ENCODE peak calls at places on chromosomes 16 and 17, in five cellular contexts. One of them, this sample, is unnamed.

GRCh38 chr17:27296427-27296979 is 2.6 kb downstream of the WSB1 start:
- DNase-seq in heart right ventricle: no peak
- DNase-seq in effector memory CD4-positive, alpha-beta T cell: no peak
- DNase-seq in IMR-90: peak
- DNase-seq in uterus: no peak
- DNase-seq in this sample: no peak

GRCh38 chr17:77908501-77908900 is 50.0 kb upstream of the TNRC6C start:
- DNase-seq in effector memory CD4-positive, alpha-beta T cell: no peak
- DNase-seq in uterus: no peak
- DNase-seq in IMR-90: no peak
- DNase-seq in heart right ventricle: no peak
- DNase-seq in this sample: no peak

GRCh38 chr17:12900474-12900873 is 111.2 kb downstream of the ARHGAP44 start:
- DNase-seq in effector memory CD4-positive, alpha-beta T cell: no peak
- DNase-seq in IMR-90: no peak
- DNase-seq in heart right ventricle: no peak
- DNase-seq in uterus: no peak
- DNase-seq in this sample: no peak

GRCh38 chr17:45784293-45784582 is at the start of gene CRHR1:
- DNase-seq in heart right ventricle: no peak
- DNase-seq in effector memory CD4-positive, alpha-beta T cell: no peak
- DNase-seq in IMR-90: no peak
- DNase-seq in uterus: no peak
- DNase-seq in this sample: no peak

GRCh38 chr16:19524356-19524865 is 669 bp downstream of the CCP110 start:
- DNase-seq in heart right ventricle: no peak
- DNase-seq in IMR-90: no peak
- DNase-seq in effector memory CD4-positive, alpha-beta T cell: no peak
- DNase-seq in uterus: no peak
- DNase-seq in this sample: no peak

GRCh38 chr16:2326191-2326590 is 14.3 kb downstream of the ABCA3 start:
- DNase-seq in heart right ventricle: no peak
- DNase-seq in effector memory CD4-positive, alpha-beta T cell: no peak
- DNase-seq in uterus: no peak
- DNase-seq in IMR-90: no peak
- DNase-seq in this sample: no peak

GRCh38 chr16:2319606-2320005 is 20.9 kb downstream of the ABCA3 start:
- DNase-seq in effector memory CD4-positive, alpha-beta T cell: no peak
- DNase-seq in heart right ventricle: no peak
- DNase-seq in IMR-90: no peak
- DNase-seq in uterus: no peak
- DNase-seq in this sample: no peak

GRCh38 chr16:2043296-2043979 is 4.2 kb downstream of the NTHL1 start:
- DNase-seq in uterus: no peak
- DNase-seq in effector memory CD4-positive, alpha-beta T cell: no peak
- DNase-seq in heart right ventricle: no peak
- DNase-seq in IMR-90: no peak
- DNase-seq in this sample: no peak

GRCh38 chr17:29283496-29283895 is 10.5 kb downstream of the NUFIP2 start:
- DNase-seq in IMR-90: no peak
- DNase-seq in heart right ventricle: no peak
- DNase-seq in uterus: no peak
- DNase-seq in effector memory CD4-positive, alpha-beta T cell: no peak
- DNase-seq in this sample: no peak

GRCh38 chr17:61400786-61401279 is 1.2 kb downstream of the TBX2 start:
- DNase-seq in uterus: peak
- DNase-seq in effector memory CD4-positive, alpha-beta T cell: no peak
- DNase-seq in IMR-90: no peak
- DNase-seq in heart right ventricle: no peak
- DNase-seq in this sample: no peak

GRCh38 chr17:27544350-27545131 is 86.4 kb upstream of the LGALS9 start:
- DNase-seq in heart right ventricle: no peak
- DNase-seq in effector memory CD4-positive, alpha-beta T cell: no peak
- DNase-seq in IMR-90: peak
- DNase-seq in uterus: no peak
- DNase-seq in this sample: no peak

GRCh38 chr17:82212331-82213250 is at the start of gene CCDC57:
- DNase-seq in heart right ventricle: peak
- DNase-seq in effector memory CD4-positive, alpha-beta T cell: no peak
- DNase-seq in IMR-90: peak
- DNase-seq in uterus: peak
- DNase-seq in this sample: no peak

GRCh38 chr16:7513429-7513828 is 180.8 kb downstream of the RBFOX1 start:
- DNase-seq in IMR-90: no peak
- DNase-seq in uterus: no peak
- DNase-seq in heart right ventricle: no peak
- DNase-seq in effector memory CD4-positive, alpha-beta T cell: no peak
- DNase-seq in this sample: no peak

GRCh38 chr17:79950306-79950705 is 85.4 kb downstream of the TBC1D16 start:
- DNase-seq in uterus: no peak
- DNase-seq in heart right ventricle: no peak
- DNase-seq in effector memory CD4-positive, alpha-beta T cell: no peak
- DNase-seq in IMR-90: no peak
- DNase-seq in this sample: no peak

GRCh38 chr17:36627101-36627500 is 25.7 kb downstream of the MRM1 start:
- DNase-seq in effector memory CD4-positive, alpha-beta T cell: no peak
- DNase-seq in IMR-90: no peak
- DNase-seq in heart right ventricle: no peak
- DNase-seq in uterus: no peak
- DNase-seq in this sample: no peak

GRCh38 chr17:28646039-28646754 is 1.2 kb upstream of the BLTP2 start:
- DNase-seq in heart right ventricle: no peak
- DNase-seq in uterus: no peak
- DNase-seq in IMR-90: no peak
- DNase-seq in effector memory CD4-positive, alpha-beta T cell: no peak
- DNase-seq in this sample: no peak

GRCh38 chr16:85422374-85423185 is 190.5 kb upstream of the GSE1 start:
- DNase-seq in effector memory CD4-positive, alpha-beta T cell: no peak
- DNase-seq in IMR-90: no peak
- DNase-seq in uterus: peak
- DNase-seq in heart right ventricle: no peak
- DNase-seq in this sample: no peak

GRCh38 chr17:5097101-5097834 is 14.4 kb downstream of the ZNF232 start:
- DNase-seq in uterus: peak
- DNase-seq in IMR-90: no peak
- DNase-seq in effector memory CD4-positive, alpha-beta T cell: no peak
- DNase-seq in heart right ventricle: peak
- DNase-seq in this sample: no peak

GRCh38 chr17:20987511-20987910 is 55.3 kb downstream of the USP22 start:
- DNase-seq in IMR-90: no peak
- DNase-seq in effector memory CD4-positive, alpha-beta T cell: no peak
- DNase-seq in uterus: no peak
- DNase-seq in heart right ventricle: no peak
- DNase-seq in this sample: no peak

GRCh38 chr16:62036101-62036806 is at the start of gene CDH8:
- DNase-seq in IMR-90: no peak
- DNase-seq in heart right ventricle: no peak
- DNase-seq in uterus: no peak
- DNase-seq in effector memory CD4-positive, alpha-beta T cell: no peak
- DNase-seq in this sample: no peak
- H3K4me3 ChIP-seq in IMR-90: no peak
- H3K4me3 ChIP-seq in heart right ventricle: peak
- H3K4me3 ChIP-seq in uterus: no peak
- H3K4me3 ChIP-seq in effector memory CD4-positive, alpha-beta T cell: no peak
- H3K4me3 ChIP-seq in this sample: no peak

DNA sequence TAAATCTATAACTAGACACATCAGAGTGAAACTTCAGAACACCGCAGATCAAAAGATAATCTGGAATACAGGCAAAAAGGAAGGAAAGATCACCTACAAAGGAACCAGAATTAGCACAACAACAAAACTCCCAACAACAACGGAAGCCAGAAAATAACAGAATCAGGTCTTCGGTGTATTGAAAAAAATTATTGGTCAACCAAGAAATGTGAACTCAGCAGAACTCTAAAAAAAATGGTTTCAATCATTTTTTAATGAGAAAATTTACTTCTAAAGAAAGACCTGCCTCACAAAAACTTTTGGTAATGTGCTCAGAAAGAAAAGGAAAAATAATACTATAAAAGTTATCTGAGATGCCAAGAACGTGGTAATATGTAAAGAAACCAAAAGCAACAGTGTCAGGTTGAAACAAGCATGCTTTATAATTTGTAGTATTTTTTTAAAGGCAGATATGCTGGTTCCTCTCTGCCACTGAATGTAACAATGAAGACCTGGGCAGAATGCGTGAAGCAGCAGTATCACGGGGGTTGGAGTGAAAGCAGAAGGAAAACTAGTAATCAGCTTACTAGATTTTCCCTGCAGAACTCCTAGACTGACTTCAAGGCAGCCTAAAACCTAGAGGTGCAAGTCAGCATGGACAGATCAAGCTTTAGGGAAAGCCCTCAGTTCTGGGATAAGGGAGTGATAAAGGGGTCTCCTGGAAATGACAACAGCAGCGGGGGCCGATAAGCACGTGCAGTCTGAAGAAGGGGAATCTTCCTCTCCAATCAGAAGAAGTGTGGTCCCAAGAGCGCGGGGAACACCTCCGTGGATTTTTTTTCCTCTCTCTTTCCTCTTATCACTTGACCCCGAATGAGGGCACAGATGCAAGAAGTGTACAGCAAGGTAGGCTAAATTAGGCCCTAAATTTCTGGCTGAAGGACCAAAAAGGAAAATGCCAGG is 80.9 kb upstream of the TEKT1 start:
- DNase-seq in heart right ventricle: no peak
- DNase-seq in uterus: no peak
- DNase-seq in IMR-90: no peak
- DNase-seq in effector memory CD4-positive, alpha-beta T cell: no peak
- DNase-seq in this sample: no peak
- H3K4me3 ChIP-seq in heart right ventricle: no peak
- H3K4me3 ChIP-seq in uterus: no peak
- H3K4me3 ChIP-seq in IMR-90: no peak
- H3K4me3 ChIP-seq in effector memory CD4-positive, alpha-beta T cell: no peak
- H3K4me3 ChIP-seq in this sample: no peak

DNA sequence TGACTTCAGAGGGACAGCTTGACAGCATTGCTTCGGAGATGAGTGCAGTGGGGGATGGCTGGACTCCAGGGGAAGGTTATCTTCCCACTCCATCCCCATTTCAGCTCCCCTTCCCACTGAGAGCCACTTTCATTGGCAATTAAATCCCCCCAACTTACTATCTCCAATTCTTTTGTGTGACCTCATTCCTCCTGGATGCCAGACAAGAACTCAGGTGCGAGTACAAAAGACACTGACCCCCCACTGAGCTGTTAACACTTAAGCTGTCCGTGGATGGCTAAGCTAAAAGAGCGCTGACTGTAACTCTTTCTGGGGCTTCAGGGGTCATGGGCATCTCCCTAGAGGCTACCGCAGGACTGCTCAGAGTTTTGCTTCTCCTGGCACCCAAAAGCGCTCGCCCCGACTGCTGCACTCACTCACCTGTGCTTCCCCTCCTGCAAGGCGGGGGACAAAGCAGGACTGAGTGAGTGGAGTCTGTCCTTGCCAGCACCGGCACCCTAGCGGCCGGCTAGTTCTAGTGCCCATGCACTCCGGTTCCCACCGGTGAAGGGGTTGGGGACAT is 44.8 kb upstream of the FBXO47 start:
- DNase-seq in IMR-90: no peak
- DNase-seq in heart right ventricle: no peak
- DNase-seq in effector memory CD4-positive, alpha-beta T cell: no peak
- DNase-seq in uterus: no peak
- DNase-seq in this sample: no peak
- H3K4me3 ChIP-seq in IMR-90: no peak
- H3K4me3 ChIP-seq in heart right ventricle: no peak
- H3K4me3 ChIP-seq in effector memory CD4-positive, alpha-beta T cell: no peak
- H3K4me3 ChIP-seq in uterus: no peak
- H3K4me3 ChIP-seq in this sample: no peak

GRCh38 chr16:677306-678190 is 2.1 kb downstream of the RHBDL1 start:
- DNase-seq in IMR-90: no peak
- DNase-seq in uterus: no peak
- DNase-seq in heart right ventricle: no peak
- DNase-seq in effector memory CD4-positive, alpha-beta T cell: no peak
- DNase-seq in this sample: no peak
- H3K4me3 ChIP-seq in IMR-90: no peak
- H3K4me3 ChIP-seq in uterus: no peak
- H3K4me3 ChIP-seq in heart right ventricle: no peak
- H3K4me3 ChIP-seq in effector memory CD4-positive, alpha-beta T cell: no peak
- H3K4me3 ChIP-seq in this sample: no peak

DNA sequence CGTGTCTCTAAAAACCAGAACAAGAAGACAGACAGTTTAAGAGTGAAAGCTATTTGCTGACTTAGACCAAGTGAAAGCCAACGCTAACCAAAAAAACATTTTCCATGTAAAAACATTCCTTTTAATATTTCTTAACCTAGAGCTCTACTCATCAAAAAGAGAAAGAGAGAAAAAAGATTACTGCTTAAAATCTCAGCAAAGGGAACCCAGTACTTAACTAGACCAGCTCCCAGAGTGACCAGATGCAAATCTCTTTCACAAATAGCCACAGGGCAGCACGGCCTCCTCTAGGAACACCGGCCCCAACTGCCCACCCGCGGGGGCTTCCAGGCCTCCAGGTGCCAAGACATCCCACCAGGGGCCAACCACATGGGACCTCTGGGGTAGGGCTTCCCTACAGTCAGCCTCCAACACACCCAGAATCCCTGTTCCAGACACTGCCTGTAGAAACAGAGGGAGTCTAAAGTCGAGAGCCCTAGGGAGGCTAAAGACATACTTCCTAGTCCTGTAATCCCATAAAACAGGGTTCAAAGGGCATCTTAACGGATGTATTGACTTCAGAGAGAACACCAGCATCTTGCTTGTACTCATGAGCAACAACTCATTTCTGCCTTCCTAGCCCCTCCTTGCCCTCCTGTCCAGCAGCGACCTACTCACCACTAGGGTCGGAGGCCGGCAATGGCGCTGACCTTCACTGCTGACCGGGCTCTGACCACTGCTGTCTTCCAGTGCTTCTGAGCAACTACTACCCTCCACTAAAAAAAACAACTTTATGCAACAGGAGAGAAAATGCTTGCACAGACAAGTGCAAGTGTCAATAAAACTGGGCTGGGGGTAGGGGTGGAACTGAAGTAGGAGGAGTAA is 21.3 kb downstream of the ZCCHC14 start:
- DNase-seq in IMR-90: no peak
- DNase-seq in heart right ventricle: no peak
- DNase-seq in uterus: no peak
- DNase-seq in effector memory CD4-positive, alpha-beta T cell: no peak
- DNase-seq in this sample: no peak
- H3K4me3 ChIP-seq in IMR-90: no peak
- H3K4me3 ChIP-seq in heart right ventricle: no peak
- H3K4me3 ChIP-seq in uterus: no peak
- H3K4me3 ChIP-seq in effector memory CD4-positive, alpha-beta T cell: no peak
- H3K4me3 ChIP-seq in this sample: no peak

DNA sequence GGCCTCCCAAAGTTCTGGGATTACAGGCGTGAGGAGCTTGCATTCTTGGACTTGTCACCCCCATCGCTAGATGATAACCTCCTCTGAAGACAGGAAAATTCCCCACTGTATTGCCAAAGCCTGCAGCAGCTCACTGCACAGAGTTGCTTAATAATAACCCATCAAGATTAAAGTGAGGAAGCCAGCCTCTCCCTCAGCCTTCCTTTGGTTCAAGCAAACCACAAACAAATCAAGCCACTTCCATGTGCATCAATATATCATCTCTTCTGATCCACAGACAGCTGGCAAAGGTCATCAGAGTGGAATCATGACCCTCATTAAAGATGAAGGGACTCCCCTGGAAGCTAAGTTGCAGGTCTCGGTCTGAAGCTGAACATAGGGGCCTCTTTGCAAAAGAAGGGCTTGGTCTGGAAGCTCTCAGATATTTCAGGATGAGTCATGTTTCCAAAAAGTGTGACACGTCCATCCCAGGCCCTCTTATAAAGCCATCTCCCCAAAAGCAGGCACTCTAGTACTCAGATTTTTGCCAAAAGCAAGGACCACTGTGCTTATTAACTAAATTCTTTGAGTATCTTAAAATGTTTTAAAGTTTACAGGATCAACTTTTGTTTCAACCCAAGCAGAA is 4.8 kb downstream of the EMP2 start:
- DNase-seq in heart right ventricle: no peak
- DNase-seq in IMR-90: no peak
- DNase-seq in effector memory CD4-positive, alpha-beta T cell: no peak
- DNase-seq in uterus: no peak
- DNase-seq in this sample: no peak
- H3K4me3 ChIP-seq in heart right ventricle: no peak
- H3K4me3 ChIP-seq in IMR-90: no peak
- H3K4me3 ChIP-seq in effector memory CD4-positive, alpha-beta T cell: no peak
- H3K4me3 ChIP-seq in uterus: no peak
- H3K4me3 ChIP-seq in this sample: no peak